ENCODE peak calls at places on chromosomes 6 and 20, in six cellular contexts. One of them, this sample, is unnamed.

GRCh38 chr6:33073431-33073871 is at the start of gene HLA-DPA1:
- DNase-seq in AG09309: no peak
- DNase-seq in effector memory CD8-positive, alpha-beta T cell: peak
- DNase-seq in DND-41: no peak
- DNase-seq in GM13976: peak
- DNase-seq in brain microvascular endothelial cell: no peak
- DNase-seq in this sample: peak

GRCh38 chr6:44037847-44038542 is 89.3 kb downstream of the MRPL14 start:
- DNase-seq in effector memory CD8-positive, alpha-beta T cell: no peak
- DNase-seq in DND-41: no peak
- DNase-seq in brain microvascular endothelial cell: no peak
- DNase-seq in AG09309: no peak
- DNase-seq in GM13976: no peak
- DNase-seq in this sample: no peak

GRCh38 chr6:66896415-66896814 is 1189.4 kb upstream of the EYS start:
- DNase-seq in GM13976: no peak
- DNase-seq in AG09309: no peak
- DNase-seq in brain microvascular endothelial cell: no peak
- DNase-seq in DND-41: no peak
- DNase-seq in effector memory CD8-positive, alpha-beta T cell: no peak
- DNase-seq in this sample: no peak

GRCh38 chr6:157219201-157220200 is 103.8 kb downstream of the TMEM242 start:
- DNase-seq in GM13976: no peak
- DNase-seq in AG09309: no peak
- DNase-seq in brain microvascular endothelial cell: peak
- DNase-seq in effector memory CD8-positive, alpha-beta T cell: no peak
- DNase-seq in DND-41: no peak
- DNase-seq in this sample: no peak

GRCh38 chr20:59817406-59817805 is 116.0 kb downstream of the SYCP2 start:
- DNase-seq in DND-41: no peak
- DNase-seq in effector memory CD8-positive, alpha-beta T cell: no peak
- DNase-seq in AG09309: no peak
- DNase-seq in brain microvascular endothelial cell: no peak
- DNase-seq in GM13976: no peak
- DNase-seq in this sample: no peak

GRCh38 chr6:54267798-54268197 is 40.4 kb upstream of the TINAG start:
- DNase-seq in AG09309: no peak
- DNase-seq in DND-41: peak
- DNase-seq in GM13976: no peak
- DNase-seq in effector memory CD8-positive, alpha-beta T cell: no peak
- DNase-seq in brain microvascular endothelial cell: peak
- DNase-seq in this sample: peak

GRCh38 chr6:134447883-134448387 is 130.0 kb upstream of the SGK1 start:
- DNase-seq in AG09309: peak
- DNase-seq in brain microvascular endothelial cell: peak
- DNase-seq in GM13976: no peak
- DNase-seq in DND-41: no peak
- DNase-seq in effector memory CD8-positive, alpha-beta T cell: no peak
- DNase-seq in this sample: no peak

GRCh38 chr6:123189805-123190204 is 193.8 kb downstream of the CLVS2 start:
- DNase-seq in AG09309: no peak
- DNase-seq in GM13976: no peak
- DNase-seq in brain microvascular endothelial cell: no peak
- DNase-seq in effector memory CD8-positive, alpha-beta T cell: no peak
- DNase-seq in DND-41: no peak
- DNase-seq in this sample: no peak

GRCh38 chr6:138287144-138287955 is 69.1 kb upstream of the PBOV1 start:
- DNase-seq in GM13976: peak
- DNase-seq in brain microvascular endothelial cell: peak
- DNase-seq in effector memory CD8-positive, alpha-beta T cell: peak
- DNase-seq in DND-41: peak
- DNase-seq in AG09309: no peak
- DNase-seq in this sample: peak

GRCh38 chr6:153043719-153044118 is 41.2 kb upstream of the MTRF1L start:
- DNase-seq in effector memory CD8-positive, alpha-beta T cell: no peak
- DNase-seq in AG09309: no peak
- DNase-seq in DND-41: no peak
- DNase-seq in brain microvascular endothelial cell: no peak
- DNase-seq in GM13976: no peak
- DNase-seq in this sample: no peak

GRCh38 chr6:56450882-56451739 is 191.6 kb downstream of the DST start:
- DNase-seq in brain microvascular endothelial cell: peak
- DNase-seq in GM13976: no peak
- DNase-seq in effector memory CD8-positive, alpha-beta T cell: no peak
- DNase-seq in AG09309: no peak
- DNase-seq in DND-41: no peak
- DNase-seq in this sample: no peak

GRCh38 chr6:706161-706560 is 13.2 kb upstream of the EXOC2 start:
- DNase-seq in effector memory CD8-positive, alpha-beta T cell: no peak
- DNase-seq in DND-41: no peak
- DNase-seq in GM13976: no peak
- DNase-seq in brain microvascular endothelial cell: no peak
- DNase-seq in AG09309: no peak
- DNase-seq in this sample: no peak

GRCh38 chr6:11292291-11292552 is 59.8 kb upstream of the NEDD9 start:
- DNase-seq in brain microvascular endothelial cell: no peak
- DNase-seq in DND-41: no peak
- DNase-seq in GM13976: no peak
- DNase-seq in effector memory CD8-positive, alpha-beta T cell: no peak
- DNase-seq in AG09309: no peak
- DNase-seq in this sample: no peak

GRCh38 chr20:50540620-50541605 is 30.7 kb downstream of the PTPN1 start:
- DNase-seq in AG09309: no peak
- DNase-seq in brain microvascular endothelial cell: peak
- DNase-seq in effector memory CD8-positive, alpha-beta T cell: no peak
- DNase-seq in DND-41: no peak
- DNase-seq in GM13976: no peak
- DNase-seq in this sample: no peak

This sample was measured in GM20000.